ENCODE peak calls at places on chromosomes 13 and 19, in six cellular contexts. B, R, J, A, V and W are unnamed samples.

GRCh38 chr13:109945206-109945960 is 159.0 kb upstream of the IRS2 start:
- DNase-seq in V (no peak), R (no peak), J (no peak), A (no peak), B (no peak), W (no peak)

GRCh38 chr19:1275260-1275975 is at the start of gene FAM174C:
- DNase-seq in A (peak; percentile 95), R (peak; percentile 94), J (peak; percentile 81), V (peak; percentile 87), B (peak; percentile 93), W (peak; percentile 97)

GRCh38 chr13:46345866-46346265 is 41.2 kb downstream of the RUBCNL start:
- DNase-seq in R (no peak), B (no peak), A (no peak), V (no peak), J (no peak), W (no peak)

GRCh38 chr19:47464619-47465018 is 7.1 kb downstream of the SLC8A2 start:
- DNase-seq in R (no peak), V (no peak), A (no peak), B (no peak), J (no peak), W (no peak)

GRCh38 chr13:28716511-28716910 is 2.3 kb downstream of the SLC46A3 start:
- DNase-seq in J (no peak), V (no peak), B (no peak), R (peak; percentile 85), A (no peak), W (no peak)

GRCh38 chr13:108561152-108561551 is 68.3 kb upstream of the MYO16 start:
- DNase-seq in A (no peak), R (no peak), B (no peak), V (no peak), J (no peak), W (peak; percentile 56)

GRCh38 chr13:96011291-96011875 is 41.8 kb downstream of the UGGT2 start:
- DNase-seq in B (no peak), V (no peak), J (no peak), R (no peak), A (no peak), W (no peak)

GRCh38 chr19:34274827-34275625 is 20.7 kb downstream of the GARRE1 start:
- DNase-seq in R (no peak), V (no peak), A (no peak), B (no peak), J (no peak), W (no peak)

GRCh38 chr19:35975608-35976214 is 19.3 kb upstream of the SDHAF1 start:
- DNase-seq in J (peak; percentile 64), R (no peak), B (no peak), V (no peak), A (no peak), W (no peak)

GRCh38 chr19:35266149-35266903 is 2.4 kb upstream of the USF2 start:
- DNase-seq in R (peak; percentile 47), V (no peak), A (peak; percentile 13), J (no peak), B (no peak), W (no peak)

GRCh38 chr19:17226002-17226933 is at the start of gene OCEL1:
- DNase-seq in V (peak; percentile 89), A (peak; percentile 98), R (peak; percentile 98), B (peak; percentile 94), J (peak; percentile 80), W (peak; percentile 97)

GRCh38 chr19:13849991-13850909 is 26.7 kb upstream of the NANOS3 start:
- DNase-seq in R (no peak), A (peak; percentile 77), J (no peak), B (no peak), V (no peak), W (peak; percentile 70)

GRCh38 chr13:97875911-97876310 is 77.6 kb upstream of the IPO5 start:
- DNase-seq in J (no peak), V (no peak), B (no peak), R (no peak), A (no peak), W (no peak)

GRCh38 chr13:101018720-101019119 is 344.1 kb upstream of the TMTC4 start:
- DNase-seq in A (no peak), B (no peak), J (no peak), V (no peak), R (no peak), W (no peak)

GRCh38 chr13:106151056-106151699 is 384.3 kb downstream of the EFNB2 start:
- DNase-seq in B (no peak), A (no peak), R (peak; percentile 87), V (no peak), J (peak; percentile 35), W (peak; percentile 39)